ENCODE peak calls at places on chromosome 15, in eight cellular contexts. E is erythroblast, W is IMR-90, Q is heart left ventricle, J is adrenal gland, Z is sigmoid colon, L is transverse colon, R is lower leg skin. A is an unnamed sample.

GRCh38 chr15:58331562-58331902 is 100.3 kb upstream of the LIPC start:
- DNase-seq in E (no peak), W (no peak), Q (no peak), J (no peak), Z (no peak), L (no peak), R (no peak), A (no peak)

GRCh38 chr15:50493625-50494024 is 52.8 kb downstream of the USP50 start:
- DNase-seq in E (no peak), W (peak; percentile 1), Q (no peak), J (no peak), Z (no peak), L (no peak), R (no peak), A (no peak)

GRCh38 chr15:37133619-37134018 is 33.3 kb upstream of the MEIS2 start:
- DNase-seq in E (no peak), W (peak; percentile 61), Q (no peak), J (no peak), Z (no peak), L (no peak), R (no peak), A (no peak)

GRCh38 chr15:72994778-72995177 is 57.5 kb upstream of the NEO1 start:
- DNase-seq in E (no peak), W (no peak), Q (no peak), J (peak; percentile 17), Z (no peak), L (peak; percentile 81), R (no peak), A (no peak)

GRCh38 chr15:71168163-71168832 is 53.0 kb downstream of the THSD4 start:
- DNase-seq in E (no peak), W (no peak), Q (peak; percentile 50), J (no peak), Z (no peak), L (no peak), R (no peak), A (no peak)

GRCh38 chr15:85581495-85581894 is 201.1 kb downstream of the AKAP13 start:
- DNase-seq in E (peak; percentile 8), W (no peak), Q (peak; percentile 67), J (peak; percentile 49), Z (peak; percentile 81), L (peak; percentile 64), R (peak; percentile 68), A (no peak)

GRCh38 chr15:78620021-78620838 is 566 bp downstream of the CHRNA3 start:
- DNase-seq in E (no peak), W (no peak), Q (no peak), J (no peak), Z (no peak), L (no peak), R (no peak), A (no peak)

GRCh38 chr15:57114070-57114469 is 195.6 kb downstream of the TCF12 start:
- DNase-seq in E (no peak), W (peak; percentile 58), Q (peak; percentile 10), J (no peak), Z (no peak), L (peak; percentile 23), R (no peak), A (no peak)

GRCh38 chr15:51253385-51253784 is 85.0 kb downstream of the CYP19A1 start:
- DNase-seq in E (no peak), W (no peak), Q (no peak), J (no peak), Z (no peak), L (no peak), R (no peak), A (no peak)

GRCh38 chr15:70763120-70763949 is at the start of gene UACA:
- DNase-seq in E (peak; percentile 73), W (peak; percentile 96), Q (peak; percentile 97), J (peak; percentile 97), Z (peak; percentile 98), L (peak; percentile 98), R (peak; percentile 96), A (peak; percentile 68)

GRCh38 chr15:83658406-83658805 is 4.5 kb downstream of the ADAMTSL3 start:
- DNase-seq in E (no peak), W (no peak), Q (peak; percentile 63), J (no peak), Z (no peak), L (no peak), R (no peak), A (no peak)

GRCh38 chr15:81295466-81296145 is 28.3 kb downstream of the STARD5 start:
- DNase-seq in E (no peak), W (no peak), Q (no peak), J (no peak), Z (no peak), L (peak; percentile 10), R (no peak), A (no peak)

GRCh38 chr15:70518201-70519003 is 245.0 kb downstream of the UACA start:
- DNase-seq in E (no peak), W (no peak), Q (no peak), J (no peak), Z (peak; percentile 30), L (no peak), R (no peak), A (no peak)

DNA sequence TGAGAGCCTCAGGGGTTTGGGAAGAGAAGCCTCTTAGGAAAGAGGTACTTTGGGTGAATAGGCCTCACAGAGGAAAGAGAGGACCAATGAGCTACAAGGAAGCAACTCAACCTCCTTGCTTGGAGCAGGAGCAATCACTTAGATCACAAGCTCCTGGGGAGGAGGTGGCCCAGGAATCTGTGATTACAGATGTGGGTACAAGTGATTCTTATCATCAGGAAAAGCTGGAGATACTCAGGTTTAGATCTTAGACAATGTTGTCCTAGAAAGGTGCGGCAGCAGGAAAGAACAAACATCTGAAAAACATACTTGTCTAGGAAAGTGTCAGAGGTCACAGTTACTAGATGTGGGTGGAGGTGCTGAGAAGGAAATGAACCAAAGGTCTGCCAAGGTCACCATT is 8.2 kb downstream of the PARP16 start:
- DNase-seq in E (no peak), W (no peak), Q (no peak), J (no peak), Z (no peak), L (no peak), R (no peak), A (no peak)
- TF ChIP-seq POLR2A in E (no peak), W (no peak), Q (no peak), J (no peak), Z (no peak), L (no peak), R (no peak), A (no peak)

GRCh38 chr15:79682285-79682684 is 214.5 kb downstream of the MTHFS start:
- DNase-seq in E (no peak), W (peak; percentile 79), Q (peak; percentile 60), J (peak; percentile 47), Z (no peak), L (no peak), R (peak; percentile 30), A (no peak)
- TF ChIP-seq POLR2A in E (no peak), W (no peak), Q (no peak), J (no peak), Z (no peak), L (no peak), R (no peak), A (no peak)

GRCh38 chr15:39919396-39919739 is 698 bp downstream of the GPR176 start:
- DNase-seq in E (no peak), W (no peak), Q (no peak), J (no peak), Z (no peak), L (no peak), R (no peak), A (no peak)

GRCh38 chr15:39919740-39920509 is at the start of gene GPR176:
- DNase-seq in E (peak; percentile 60), W (peak; percentile 84), Q (peak; percentile 33), J (no peak), Z (peak; percentile 69), L (peak; percentile 22), R (peak; percentile 48), A (peak; percentile 63)

GRCh38 chr15:39921274-39921638 is 1.2 kb upstream of the GPR176 start:
- DNase-seq in E (no peak), W (no peak), Q (no peak), J (no peak), Z (no peak), L (no peak), R (no peak), A (no peak)

GRCh38 chr15:39918688-39919385 is 1.2 kb downstream of the GPR176 start:
- DNase-seq in E (no peak), W (peak; percentile 93), Q (no peak), J (no peak), Z (no peak), L (no peak), R (no peak), A (peak; percentile 29)

GRCh38 chr15:39920510-39921273 is 626 bp upstream of the GPR176 start:
- DNase-seq in E (peak; percentile 87), W (peak; percentile 84), Q (peak; percentile 83), J (peak; percentile 68), Z (peak; percentile 81), L (peak; percentile 80), R (peak; percentile 58), A (peak; percentile 70)
- TF ChIP-seq POLR2A in E (peak; percentile 79), W (peak; percentile 22), Q (peak; percentile 49), J (peak; percentile 33), Z (no peak), L (peak; percentile 34), R (no peak), A (peak; percentile 82)

GRCh38 chr15:29466292-29466691 is 196.7 kb upstream of the NSMCE3 start:
- DNase-seq in E (no peak), W (no peak), Q (no peak), J (no peak), Z (no peak), L (no peak), R (no peak), A (no peak)

GRCh38 chr15:29465816-29466215 is 196.2 kb upstream of the NSMCE3 start:
- DNase-seq in E (no peak), W (no peak), Q (no peak), J (no peak), Z (no peak), L (no peak), R (no peak), A (no peak)

GRCh38 chr15:29468899-29469298 is 199.3 kb upstream of the NSMCE3 start:
- DNase-seq in E (no peak), W (no peak), Q (no peak), J (no peak), Z (no peak), L (no peak), R (no peak), A (no peak)

GRCh38 chr15:29461877-29462276 is 192.3 kb upstream of the NSMCE3 start:
- DNase-seq in E (no peak), W (no peak), Q (no peak), J (no peak), Z (no peak), L (no peak), R (no peak), A (no peak)

DNA sequence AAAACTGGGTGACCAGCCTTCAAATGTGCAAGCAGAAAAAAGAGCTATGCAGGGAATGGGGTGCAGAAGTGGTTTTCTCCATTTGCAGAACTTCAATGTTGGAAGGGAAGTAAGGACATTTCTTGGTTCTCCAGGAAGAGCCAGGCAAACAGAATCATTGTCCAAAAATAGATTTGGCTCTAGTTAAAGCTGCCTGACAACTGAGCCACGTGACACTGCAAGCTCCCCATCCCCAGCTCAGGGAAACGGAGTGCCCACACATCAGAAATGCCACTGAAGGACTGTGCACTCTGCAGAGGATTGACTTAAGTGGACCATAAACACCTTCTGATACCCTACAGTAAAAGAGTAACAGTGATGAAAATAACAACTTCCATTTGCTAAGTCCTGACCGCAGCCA is 195.6 kb upstream of the NSMCE3 start:
- DNase-seq in E (no peak), W (no peak), Q (peak; percentile 29), J (no peak), Z (no peak), L (no peak), R (no peak), A (no peak)
- TF ChIP-seq POLR2A in E (no peak), W (no peak), Q (no peak), J (no peak), Z (no peak), L (no peak), R (no peak), A (no peak)

GRCh38 chr15:67199881-67200763 is 54.3 kb downstream of the AAGAB start:
- DNase-seq in E (no peak), W (peak; percentile 76), Q (no peak), J (no peak), Z (no peak), L (no peak), R (no peak), A (no peak)
- TF ChIP-seq POLR2A in E (no peak), W (peak; percentile 28), Q (no peak), J (no peak), Z (no peak), L (no peak), R (no peak), A (no peak)